ENCODE peak calls at places on chromosomes 4 and X, in ten cellular contexts. P, G, R, V, T, W, C, F, O and E are unnamed samples.

GRCh38 chr4:158538176-158538575 is 16.5 kb downstream of the RXFP1 start:
- DNase-seq in R (no peak), W (no peak), F (no peak), V (no peak), O (no peak), G (no peak), P (no peak), T (no peak), C (peak), E (no peak)

GRCh38 chr4:40199179-40199670 is 2.4 kb downstream of the RHOH start:
- DNase-seq in T (no peak), R (no peak), V (no peak), W (peak), F (no peak), O (no peak), P (no peak), C (no peak), G (no peak), E (no peak)

GRCh38 chrX:115337735-115338134 is 48.2 kb downstream of the LUZP4 start:
- DNase-seq in C (peak), P (no peak), V (no peak), G (no peak), O (no peak), R (no peak), T (no peak), F (no peak), W (no peak), E (no peak)

GRCh38 chrX:25002658-25003015 is 13.1 kb downstream of the ARX start:
- DNase-seq in F (no peak), W (no peak), O (no peak), R (no peak), P (no peak), T (no peak), V (no peak), G (no peak), C (no peak), E (no peak)

GRCh38 chr4:38574559-38575333 is 89.3 kb upstream of the KLF3 start:
- DNase-seq in G (no peak), O (no peak), P (no peak), C (no peak), T (no peak), V (no peak), R (no peak), F (no peak), W (no peak), E (no peak)

GRCh38 chrX:143788265-143788664 is 67.7 kb upstream of the SPANXN2 start:
- DNase-seq in G (peak), F (no peak), C (no peak), W (no peak), T (no peak), V (peak), P (no peak), R (no peak), O (peak), E (no peak)

GRCh38 chr4:35970366-35970960 is 273.9 kb downstream of the ARAP2 start:
- DNase-seq in V (no peak), R (no peak), C (no peak), P (no peak), G (no peak), W (no peak), O (no peak), F (no peak), T (no peak), E (no peak)

GRCh38 chrX:118824173-118824782 is 654 bp downstream of the ZCCHC12 start:
- DNase-seq in W (no peak), V (peak), O (no peak), G (no peak), C (no peak), R (no peak), P (no peak), T (no peak), F (no peak), E (no peak)

GRCh38 chr4:130422255-130422654 is 1326.3 kb downstream of the C4orf33 start:
- DNase-seq in W (no peak), O (no peak), T (no peak), F (no peak), C (no peak), V (no peak), R (no peak), P (no peak), G (no peak), E (no peak)

GRCh38 chrX:79482686-79483085 is 115.6 kb upstream of the ITM2A start:
- DNase-seq in C (no peak), G (no peak), R (no peak), T (no peak), O (no peak), W (no peak), F (no peak), P (no peak), V (no peak), E (no peak)